ENCODE peak calls at places on chromosomes 5 and 9, in eight cellular contexts. B is aorta; H is heart right ventricle; M is colonic mucosa; G is right cardiac atrium; S is body of pancreas; X is naive thymus-derived CD4-positive, alpha-beta T cell; Y is NT2/D1. A is an unnamed sample. For H3K27me3, the result is how much of the 10 kb centered on the place peaks cover.

GRCh38 chr5:127858116-127858784 is 155.1 kb downstream of the CCDC192 start:
- DNase-seq in B (no peak), H (peak), M (no peak), G (no peak), S (no peak), X (no peak), Y (no peak), A (no peak)

GRCh38 chr9:95193067-95193466 is 124.4 kb downstream of the FANCC start:
- DNase-seq in B (no peak), H (no peak), M (no peak), G (no peak), S (no peak), X (no peak), Y (no peak), A (no peak)

GRCh38 chr9:93081081-93081529 is 14.9 kb upstream of the CARD19 start:
- DNase-seq in B (peak), H (no peak), M (peak), G (no peak), S (no peak), X (no peak), Y (no peak), A (peak)

GRCh38 chr5:138937392-138938387 is 62.6 kb upstream of the LRRTM2 start:
- DNase-seq in B (no peak), H (no peak), M (no peak), G (no peak), S (no peak), X (no peak), Y (no peak), A (no peak)

GRCh38 chr9:114465906-114466900 is 39.1 kb downstream of the WHRN start:
- DNase-seq in B (no peak), H (no peak), M (no peak), G (no peak), S (peak), X (no peak), Y (no peak), A (no peak)

GRCh38 chr5:32501071-32501470 is 56.5 kb upstream of the ZFR start:
- DNase-seq in B (no peak), H (no peak), M (no peak), G (no peak), S (no peak), X (no peak), Y (no peak), A (no peak)

GRCh38 chr5:107672212-107673105 is 1.7 kb upstream of the EFNA5 start:
- DNase-seq in B (peak), H (peak), M (peak), G (peak), S (peak), X (no peak), Y (peak), A (peak)

GRCh38 chr9:81535542-81536241 is 153.7 kb downstream of the TLE1 start:
- DNase-seq in B (no peak), H (no peak), M (no peak), G (no peak), S (no peak), X (no peak), Y (no peak), A (no peak)

GRCh38 chr5:96751203-96752169 is 56.3 kb downstream of the ERAP1 start:
- DNase-seq in B (no peak), H (no peak), M (no peak), G (no peak), S (no peak), X (no peak), Y (no peak), A (no peak)

GRCh38 chr9:130171226-130172148 is 717 bp upstream of the NCS1 start:
- DNase-seq in B (no peak), H (no peak), M (no peak), G (no peak), S (no peak), X (no peak), Y (no peak), A (no peak)

GRCh38 chr5:178624626-178625546 is 2.0 kb downstream of the CLK4 start:
- DNase-seq in B (no peak), H (no peak), M (no peak), G (no peak), S (peak), X (no peak), Y (no peak), A (no peak)

GRCh38 chr9:17138503-17138902 is 3.7 kb downstream of the CNTLN start:
- DNase-seq in B (no peak), H (no peak), M (no peak), G (no peak), S (no peak), X (no peak), Y (no peak), A (no peak)

GRCh38 chr9:91758491-91758981 is 191.5 kb downstream of the ROR2 start:
- DNase-seq in B (no peak), H (no peak), M (peak), G (peak), S (peak), X (no peak), Y (peak), A (no peak)

GRCh38 chr5:7876867-7877266 is 7.9 kb downstream of the MTRR start:
- DNase-seq in B (no peak), H (no peak), M (no peak), G (no peak), S (no peak), X (no peak), Y (no peak), A (no peak)

GRCh38 chr5:154824070-154824469 is 26.3 kb downstream of the FAXDC2 start:
- DNase-seq in B (no peak), H (no peak), M (no peak), G (no peak), S (no peak), X (no peak), Y (no peak), A (no peak)

GRCh38 chr5:93741136-93741811 is at the start of gene POU5F2:
- DNase-seq in B (no peak), H (no peak), M (no peak), G (no peak), S (no peak), X (no peak), Y (no peak), A (no peak)

GRCh38 chr9:75455444-75455921 is 367.2 kb downstream of the OSTF1 start:
- DNase-seq in B (no peak), H (peak), M (peak), G (no peak), S (no peak), X (no peak), Y (no peak), A (no peak)

GRCh38 chr5:33166522-33166921 is 274.2 kb upstream of the TARS1 start:
- DNase-seq in B (no peak), H (no peak), M (no peak), G (no peak), S (no peak), X (no peak), Y (no peak), A (no peak)

GRCh38 chr9:20024159-20024571 is 235.3 kb upstream of the SLC24A2 start:
- DNase-seq in B (no peak), H (no peak), M (no peak), G (no peak), S (peak), X (no peak), Y (no peak), A (no peak)

GRCh38 chr5:153153086-153153485 is 337.4 kb upstream of the GRIA1 start:
- DNase-seq in B (no peak), H (no peak), M (no peak), G (no peak), S (no peak), X (no peak), Y (no peak), A (no peak)

GRCh38 chr9:130034570-130034969 is 8.4 kb downstream of the FNBP1 start:
- DNase-seq in B (no peak), H (no peak), M (no peak), G (no peak), S (no peak), X (no peak), Y (no peak), A (no peak)

GRCh38 chr9:36748322-36748899 is 175.7 kb downstream of the MELK start:
- DNase-seq in B (no peak), H (peak), M (no peak), G (peak), S (peak), X (peak), Y (peak), A (no peak)

GRCh38 chr9:134314950-134315715 is 11.1 kb upstream of the RXRA start:
- DNase-seq in B (peak), H (no peak), M (no peak), G (peak), S (peak), X (no peak), Y (no peak), A (peak)

GRCh38 chr9:121944741-121945191 is 148.3 kb downstream of the TTLL11 start:
- DNase-seq in B (no peak), H (no peak), M (no peak), G (no peak), S (no peak), X (no peak), Y (no peak), A (no peak)

GRCh38 chr5:142900926-142901325 is 130.7 kb downstream of the ARHGAP26 start:
- DNase-seq in B (no peak), H (no peak), M (no peak), G (no peak), S (no peak), X (no peak), Y (no peak), A (no peak)

GRCh38 chr9:89390068-89390555 is 71.8 kb downstream of the SECISBP2 start:
- DNase-seq in B (no peak), H (no peak), M (no peak), G (peak), S (no peak), X (no peak), Y (no peak), A (no peak)

GRCh38 chr9:87390361-87390760 is 107.3 kb upstream of the DAPK1 start:
- DNase-seq in B (no peak), H (no peak), M (no peak), G (no peak), S (no peak), X (no peak), Y (no peak), A (no peak)

GRCh38 chr5:151424892-151425523 is 22.4 kb upstream of the SLC36A1 start:
- DNase-seq in B (no peak), H (no peak), M (no peak), G (no peak), S (no peak), X (no peak), Y (no peak), A (no peak)

GRCh38 chr5:61949054-61949679 is 356.8 kb upstream of the KIF2A start:
- DNase-seq in B (no peak), H (no peak), M (no peak), G (no peak), S (no peak), X (no peak), Y (no peak), A (no peak)

GRCh38 chr9:19464061-19464763 is 55.4 kb downstream of the ACER2 start:
- DNase-seq in B (no peak), H (no peak), M (no peak), G (no peak), S (no peak), X (no peak), Y (no peak), A (no peak)

GRCh38 chr5:38931731-38932130 is 85.9 kb downstream of the OSMR start:
- DNase-seq in B (no peak), H (no peak), M (no peak), G (no peak), S (no peak), X (no peak), Y (no peak), A (no peak)

GRCh38 chr9:98455957-98456621 is 200.6 kb upstream of the TBC1D2 start:
- DNase-seq in B (no peak), H (no peak), M (no peak), G (no peak), S (no peak), X (no peak), Y (no peak), A (no peak)

DNA sequence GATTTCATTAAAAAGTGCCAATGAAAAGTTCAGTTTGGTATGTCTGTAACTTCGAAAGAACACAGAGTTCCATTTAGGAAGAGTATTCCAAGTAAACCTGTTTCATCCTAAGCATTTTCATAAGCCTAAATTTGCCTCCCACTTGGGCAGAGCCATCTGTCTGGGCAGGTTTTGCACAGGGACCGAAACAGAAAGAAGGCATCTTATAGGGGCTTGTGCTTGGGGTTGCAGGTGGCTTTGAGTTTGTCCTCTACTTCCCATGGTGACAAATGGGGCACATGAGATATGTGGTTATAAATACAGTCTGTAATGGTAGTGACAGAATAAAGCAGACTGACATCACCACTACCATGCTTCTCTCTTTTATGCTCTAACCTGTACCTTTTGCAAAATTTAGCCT is 63.7 kb downstream of the MCTP1 start:
- DNase-seq in B (no peak), H (no peak), M (no peak), G (no peak), S (no peak), X (no peak), Y (no peak), A (no peak)
- H3K27me3 ChIP-seq in B (under half), H (under half), M (under half), G (under half), S (under half), X (under half), Y (under half), A (under half)

GRCh38 chr5:175444905-175445456 is 999 bp upstream of the DRD1 start:
- DNase-seq in B (no peak), H (no peak), M (no peak), G (no peak), S (no peak), X (no peak), Y (no peak), A (no peak)
- H3K4me3 ChIP-seq in B (no peak), H (peak), M (no peak), G (no peak), S (no peak), X (no peak), Y (peak), A (peak)

GRCh38 chr9:135700525-135700924 is 1.2 kb upstream of the SOHLH1 start:
- DNase-seq in B (no peak), H (no peak), M (no peak), G (no peak), S (no peak), X (no peak), Y (no peak), A (no peak)
- H3K27me3 ChIP-seq in B (under half), H (under half), M (under half), G (under half), S (under half), X (under half), Y (under half), A (under half)

GRCh38 chr5:141564216-141564692 is 54.5 kb downstream of the DIAPH1 start:
- DNase-seq in B (peak), H (peak), M (peak), G (no peak), S (peak), X (peak), Y (peak), A (peak)
- H3K4me3 ChIP-seq in B (no peak), H (no peak), M (no peak), G (no peak), S (no peak), X (no peak), Y (no peak), A (no peak)

DNA sequence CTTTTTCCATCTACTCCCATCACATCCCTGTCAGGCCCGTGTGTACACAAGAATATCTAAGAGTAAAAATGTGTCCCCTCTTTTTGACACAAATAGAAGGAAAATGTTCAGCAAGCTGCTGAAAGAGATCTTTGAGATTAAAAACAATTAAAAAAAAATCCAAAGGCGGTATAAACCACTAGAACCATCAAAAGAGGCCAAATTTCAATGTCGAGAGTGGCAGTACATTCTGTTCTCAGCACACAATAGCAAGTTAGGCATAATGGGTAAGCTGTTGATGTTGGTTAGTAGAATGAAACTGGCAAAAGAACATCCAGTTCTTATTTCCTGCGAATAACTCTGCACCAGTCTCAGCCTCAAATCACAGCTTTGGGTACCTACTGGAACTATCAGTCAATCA is 95.2 kb upstream of the IL7R start:
- DNase-seq in B (no peak), H (no peak), M (no peak), G (no peak), S (no peak), X (peak), Y (no peak), A (no peak)
- H3K27me3 ChIP-seq in B (under half), H (under half), M (under half), G (under half), S (under half), X (under half), Y (half or more), A (under half)

GRCh38 chr9:711761-712523 is 129.6 kb upstream of the DMRT1 start:
- DNase-seq in B (no peak), H (no peak), M (no peak), G (no peak), S (no peak), X (no peak), Y (no peak), A (no peak)
- H3K4me3 ChIP-seq in B (peak), H (no peak), M (no peak), G (no peak), S (no peak), X (no peak), Y (no peak), A (peak)

A was measured in tibial artery.